ENCODE peak calls at places on chromosomes 12 and 14, in six cellular contexts. One of them, this sample, is unnamed.

GRCh38 chr12:92953747-92954146 is 24.7 kb upstream of the EEA1 start:
- DNase-seq in stomach: no peak
- DNase-seq in astrocyte of the cerebellum: no peak
- DNase-seq in AG10803: no peak
- DNase-seq in fibroblast of pulmonary artery: no peak
- DNase-seq in uterus: no peak
- DNase-seq in this sample: no peak

GRCh38 chr12:61923152-61923551 is 337.1 kb upstream of the USP15 start:
- DNase-seq in stomach: no peak
- DNase-seq in astrocyte of the cerebellum: no peak
- DNase-seq in AG10803: no peak
- DNase-seq in fibroblast of pulmonary artery: no peak
- DNase-seq in uterus: no peak
- DNase-seq in this sample: no peak

GRCh38 chr12:19130224-19131019 is 889 bp downstream of the PLEKHA5 start:
- DNase-seq in stomach: peak
- DNase-seq in astrocyte of the cerebellum: no peak
- DNase-seq in AG10803: peak
- DNase-seq in fibroblast of pulmonary artery: no peak
- DNase-seq in uterus: peak
- DNase-seq in this sample: peak

GRCh38 chr12:2168808-2169207 is 116.0 kb downstream of the CACNA1C start:
- DNase-seq in stomach: no peak
- DNase-seq in astrocyte of the cerebellum: no peak
- DNase-seq in AG10803: no peak
- DNase-seq in fibroblast of pulmonary artery: peak
- DNase-seq in uterus: no peak
- DNase-seq in this sample: no peak

GRCh38 chr14:61749867-61750266 is 12.4 kb upstream of the SNAPC1 start:
- DNase-seq in stomach: no peak
- DNase-seq in astrocyte of the cerebellum: no peak
- DNase-seq in AG10803: no peak
- DNase-seq in fibroblast of pulmonary artery: no peak
- DNase-seq in uterus: no peak
- DNase-seq in this sample: no peak

GRCh38 chr12:97275261-97276197 is 187.1 kb upstream of the RMST start:
- DNase-seq in stomach: no peak
- DNase-seq in astrocyte of the cerebellum: no peak
- DNase-seq in AG10803: no peak
- DNase-seq in fibroblast of pulmonary artery: no peak
- DNase-seq in uterus: no peak
- DNase-seq in this sample: no peak

GRCh38 chr14:50018236-50019210 is 97.8 kb downstream of the VCPKMT start:
- DNase-seq in stomach: peak
- DNase-seq in astrocyte of the cerebellum: no peak
- DNase-seq in AG10803: peak
- DNase-seq in fibroblast of pulmonary artery: no peak
- DNase-seq in uterus: peak
- DNase-seq in this sample: peak

GRCh38 chr12:92505373-92506340 is 197.1 kb upstream of the PLEKHG7 start:
- DNase-seq in stomach: peak
- DNase-seq in astrocyte of the cerebellum: no peak
- DNase-seq in AG10803: peak
- DNase-seq in fibroblast of pulmonary artery: peak
- DNase-seq in uterus: peak
- DNase-seq in this sample: peak

GRCh38 chr14:50659327-50659974 is 8.7 kb downstream of the SAV1 start:
- DNase-seq in stomach: peak
- DNase-seq in astrocyte of the cerebellum: no peak
- DNase-seq in AG10803: no peak
- DNase-seq in fibroblast of pulmonary artery: no peak
- DNase-seq in uterus: no peak
- DNase-seq in this sample: no peak

GRCh38 chr14:103552011-103552797 is 10.3 kb downstream of the BAG5 start:
- DNase-seq in stomach: no peak
- DNase-seq in astrocyte of the cerebellum: peak
- DNase-seq in AG10803: peak
- DNase-seq in fibroblast of pulmonary artery: peak
- DNase-seq in uterus: peak
- DNase-seq in this sample: peak

GRCh38 chr12:100101000-100101399 is 41.7 kb downstream of the BLTP3B start:
- DNase-seq in stomach: no peak
- DNase-seq in astrocyte of the cerebellum: no peak
- DNase-seq in AG10803: no peak
- DNase-seq in fibroblast of pulmonary artery: no peak
- DNase-seq in uterus: no peak
- DNase-seq in this sample: no peak

GRCh38 chr12:111655356-111655755 is 30.4 kb downstream of the BRAP start:
- DNase-seq in stomach: no peak
- DNase-seq in astrocyte of the cerebellum: no peak
- DNase-seq in AG10803: no peak
- DNase-seq in fibroblast of pulmonary artery: no peak
- DNase-seq in uterus: no peak
- DNase-seq in this sample: no peak

GRCh38 chr14:100065942-100066574 is 836 bp downstream of the EVL start:
- DNase-seq in stomach: peak
- DNase-seq in astrocyte of the cerebellum: no peak
- DNase-seq in AG10803: no peak
- DNase-seq in fibroblast of pulmonary artery: no peak
- DNase-seq in uterus: no peak
- DNase-seq in this sample: no peak

GRCh38 chr12:85029456-85029855 is 6.6 kb downstream of the TSPAN19 start:
- DNase-seq in stomach: no peak
- DNase-seq in astrocyte of the cerebellum: peak
- DNase-seq in AG10803: peak
- DNase-seq in fibroblast of pulmonary artery: peak
- DNase-seq in uterus: no peak
- DNase-seq in this sample: peak

GRCh38 chr12:30701056-30701455 is 5.4 kb upstream of the IPO8 start:
- DNase-seq in stomach: no peak
- DNase-seq in astrocyte of the cerebellum: no peak
- DNase-seq in AG10803: no peak
- DNase-seq in fibroblast of pulmonary artery: no peak
- DNase-seq in uterus: no peak
- DNase-seq in this sample: no peak

GRCh38 chr14:77094672-77095284 is 3.3 kb upstream of the CIPC start:
- DNase-seq in stomach: peak
- DNase-seq in astrocyte of the cerebellum: peak
- DNase-seq in AG10803: peak
- DNase-seq in fibroblast of pulmonary artery: peak
- DNase-seq in uterus: peak
- DNase-seq in this sample: peak

GRCh38 chr14:68232643-68233055 is 413.1 kb downstream of the RAD51B start:
- DNase-seq in stomach: peak
- DNase-seq in astrocyte of the cerebellum: peak
- DNase-seq in AG10803: peak
- DNase-seq in fibroblast of pulmonary artery: peak
- DNase-seq in uterus: peak
- DNase-seq in this sample: peak

GRCh38 chr14:32252030-32252670 is 49.1 kb upstream of the RNU6-8 start:
- DNase-seq in stomach: peak
- DNase-seq in astrocyte of the cerebellum: peak
- DNase-seq in AG10803: peak
- DNase-seq in fibroblast of pulmonary artery: peak
- DNase-seq in uterus: no peak
- DNase-seq in this sample: peak

GRCh38 chr14:78673845-78674244 is 503.7 kb downstream of the NRXN3 start:
- DNase-seq in stomach: no peak
- DNase-seq in astrocyte of the cerebellum: no peak
- DNase-seq in AG10803: no peak
- DNase-seq in fibroblast of pulmonary artery: no peak
- DNase-seq in uterus: no peak
- DNase-seq in this sample: no peak

GRCh38 chr12:108828774-108829173 is 28.6 kb downstream of the SSH1 start:
- DNase-seq in stomach: no peak
- DNase-seq in astrocyte of the cerebellum: no peak
- DNase-seq in AG10803: peak
- DNase-seq in fibroblast of pulmonary artery: peak
- DNase-seq in uterus: no peak
- DNase-seq in this sample: peak

GRCh38 chr14:68094158-68094557 is 274.6 kb downstream of the RAD51B start:
- DNase-seq in stomach: no peak
- DNase-seq in astrocyte of the cerebellum: no peak
- DNase-seq in AG10803: no peak
- DNase-seq in fibroblast of pulmonary artery: no peak
- DNase-seq in uterus: no peak
- DNase-seq in this sample: no peak

GRCh38 chr12:100234166-100234565 is 32.7 kb downstream of the DEPDC4 start:
- DNase-seq in stomach: no peak
- DNase-seq in astrocyte of the cerebellum: no peak
- DNase-seq in AG10803: peak
- DNase-seq in fibroblast of pulmonary artery: peak
- DNase-seq in uterus: no peak
- DNase-seq in this sample: peak

GRCh38 chr12:1540690-1541089 is 53.7 kb downstream of the FBXL14 start:
- DNase-seq in stomach: no peak
- DNase-seq in astrocyte of the cerebellum: no peak
- DNase-seq in AG10803: no peak
- DNase-seq in fibroblast of pulmonary artery: no peak
- DNase-seq in uterus: no peak
- DNase-seq in this sample: peak

GRCh38 chr14:61350871-61351270 is 29.5 kb downstream of the PRKCH start:
- DNase-seq in stomach: no peak
- DNase-seq in astrocyte of the cerebellum: no peak
- DNase-seq in AG10803: no peak
- DNase-seq in fibroblast of pulmonary artery: no peak
- DNase-seq in uterus: no peak
- DNase-seq in this sample: no peak

GRCh38 chr12:47014474-47014873 is 64.9 kb upstream of the PCED1B start:
- DNase-seq in stomach: no peak
- DNase-seq in astrocyte of the cerebellum: peak
- DNase-seq in AG10803: peak
- DNase-seq in fibroblast of pulmonary artery: peak
- DNase-seq in uterus: no peak
- DNase-seq in this sample: peak

GRCh38 chr12:92485356-92486348 is 217.1 kb upstream of the PLEKHG7 start:
- DNase-seq in stomach: no peak
- DNase-seq in astrocyte of the cerebellum: no peak
- DNase-seq in AG10803: no peak
- DNase-seq in fibroblast of pulmonary artery: peak
- DNase-seq in uterus: no peak
- DNase-seq in this sample: peak

GRCh38 chr12:4307593-4308333 is 13.2 kb upstream of the TIGAR start:
- DNase-seq in stomach: peak
- DNase-seq in astrocyte of the cerebellum: peak
- DNase-seq in AG10803: peak
- DNase-seq in fibroblast of pulmonary artery: peak
- DNase-seq in uterus: peak
- DNase-seq in this sample: peak

GRCh38 chr12:68070957-68071356 is 81.7 kb downstream of the IFNG-AS1 start:
- DNase-seq in stomach: no peak
- DNase-seq in astrocyte of the cerebellum: no peak
- DNase-seq in AG10803: no peak
- DNase-seq in fibroblast of pulmonary artery: no peak
- DNase-seq in uterus: no peak
- DNase-seq in this sample: no peak

GRCh38 chr12:111359231-111359913 is 9.5 kb downstream of the PHETA1 start:
- DNase-seq in stomach: no peak
- DNase-seq in astrocyte of the cerebellum: no peak
- DNase-seq in AG10803: no peak
- DNase-seq in fibroblast of pulmonary artery: no peak
- DNase-seq in uterus: no peak
- DNase-seq in this sample: no peak

GRCh38 chr12:109947511-109947910 is 47.4 kb downstream of the TCHP start:
- DNase-seq in stomach: no peak
- DNase-seq in astrocyte of the cerebellum: peak
- DNase-seq in AG10803: peak
- DNase-seq in fibroblast of pulmonary artery: peak
- DNase-seq in uterus: no peak
- DNase-seq in this sample: peak

GRCh38 chr14:94143239-94143638 is 13.8 kb upstream of the IFI27L2 start:
- DNase-seq in stomach: no peak
- DNase-seq in astrocyte of the cerebellum: no peak
- DNase-seq in AG10803: no peak
- DNase-seq in fibroblast of pulmonary artery: no peak
- DNase-seq in uterus: no peak
- DNase-seq in this sample: no peak

GRCh38 chr12:69873429-69873828 is 48.4 kb downstream of the MYRFL start:
- DNase-seq in stomach: no peak
- DNase-seq in astrocyte of the cerebellum: no peak
- DNase-seq in AG10803: no peak
- DNase-seq in fibroblast of pulmonary artery: peak
- DNase-seq in uterus: no peak
- DNase-seq in this sample: peak

GRCh38 chr12:7107181-7108041 is 1.6 kb downstream of the C1RL start:
- DNase-seq in stomach: no peak
- DNase-seq in astrocyte of the cerebellum: no peak
- DNase-seq in AG10803: peak
- DNase-seq in fibroblast of pulmonary artery: peak
- DNase-seq in uterus: no peak
- DNase-seq in this sample: no peak
- H3K4me3 ChIP-seq in stomach: peak
- H3K4me3 ChIP-seq in astrocyte of the cerebellum: peak
- H3K4me3 ChIP-seq in AG10803: peak
- H3K4me3 ChIP-seq in fibroblast of pulmonary artery: peak
- H3K4me3 ChIP-seq in uterus: peak
- H3K4me3 ChIP-seq in this sample: peak

DNA sequence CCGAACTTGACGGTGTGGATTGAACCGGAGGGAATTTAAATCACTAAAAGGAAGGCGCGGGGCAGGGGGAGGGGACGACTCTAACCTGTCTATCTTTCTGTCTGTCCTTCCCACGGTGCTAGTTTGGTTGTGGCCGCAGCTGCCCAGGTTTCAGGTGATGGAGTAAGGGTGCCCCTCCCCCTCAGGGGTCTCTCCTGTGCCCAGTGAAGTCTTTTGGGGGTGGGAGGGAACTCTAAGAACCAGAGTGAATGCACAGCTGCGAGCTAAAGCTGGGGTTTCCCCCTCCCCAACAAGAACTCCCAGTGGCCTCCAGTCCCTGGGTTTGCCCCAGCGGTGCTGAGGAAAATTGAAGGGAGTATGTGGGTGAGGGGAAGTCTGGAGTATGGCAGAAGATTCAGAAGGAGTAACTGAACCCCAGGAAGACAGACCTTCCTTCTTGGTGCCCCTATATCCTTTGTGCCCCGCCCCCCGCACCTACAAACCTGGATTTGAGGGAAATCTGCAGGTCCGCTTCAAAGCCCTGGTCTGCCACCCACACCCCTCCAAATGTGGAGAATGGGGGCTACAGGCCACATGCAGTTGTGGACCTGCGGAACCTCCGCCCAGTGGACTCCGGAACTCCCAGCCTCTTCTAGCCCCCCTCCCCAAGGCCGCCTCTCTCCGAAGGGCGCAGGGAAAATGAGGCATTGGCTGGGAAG is 3.6 kb upstream of the HOXC9 start:
- DNase-seq in stomach: no peak
- DNase-seq in astrocyte of the cerebellum: no peak
- DNase-seq in AG10803: no peak
- DNase-seq in fibroblast of pulmonary artery: no peak
- DNase-seq in uterus: no peak
- DNase-seq in this sample: no peak
- TF ChIP-seq CTCF in stomach: no peak
- TF ChIP-seq CTCF in astrocyte of the cerebellum: no peak
- TF ChIP-seq CTCF in AG10803: peak
- TF ChIP-seq CTCF in fibroblast of pulmonary artery: no peak
- TF ChIP-seq CTCF in uterus: no peak
- TF ChIP-seq CTCF in this sample: no peak

GRCh38 chr14:101872333-101872732 is 92.0 kb upstream of the DYNC1H1 start:
- DNase-seq in stomach: no peak
- DNase-seq in astrocyte of the cerebellum: no peak
- DNase-seq in AG10803: no peak
- DNase-seq in fibroblast of pulmonary artery: no peak
- DNase-seq in uterus: no peak
- DNase-seq in this sample: no peak
- H3K4me3 ChIP-seq in stomach: no peak
- H3K4me3 ChIP-seq in astrocyte of the cerebellum: no peak
- H3K4me3 ChIP-seq in AG10803: no peak
- H3K4me3 ChIP-seq in fibroblast of pulmonary artery: no peak
- H3K4me3 ChIP-seq in uterus: no peak
- H3K4me3 ChIP-seq in this sample: no peak

GRCh38 chr12:44497044-44497443 is 379.1 kb downstream of the NELL2 start:
- DNase-seq in stomach: no peak
- DNase-seq in astrocyte of the cerebellum: no peak
- DNase-seq in AG10803: no peak
- DNase-seq in fibroblast of pulmonary artery: no peak
- DNase-seq in uterus: no peak
- DNase-seq in this sample: no peak
- TF ChIP-seq CTCF in stomach: no peak
- TF ChIP-seq CTCF in astrocyte of the cerebellum: no peak
- TF ChIP-seq CTCF in AG10803: no peak
- TF ChIP-seq CTCF in fibroblast of pulmonary artery: no peak
- TF ChIP-seq CTCF in uterus: no peak
- TF ChIP-seq CTCF in this sample: no peak